ENCODE peak calls at places on chromosomes 5 and 9, in four cellular contexts. One of them, this sample, is unnamed.

GRCh38 chr5:90096415-90097081 is 313.0 kb downstream of the CETN3 start:
- DNase-seq in left ventricle myocardium inferior: no peak
- DNase-seq in adipocyte: peak
- DNase-seq in lower leg skin: peak
- DNase-seq in this sample: peak

GRCh38 chr5:93164690-93165089 is 416.3 kb downstream of the NR2F1-AS1 start:
- DNase-seq in left ventricle myocardium inferior: no peak
- DNase-seq in adipocyte: peak
- DNase-seq in lower leg skin: no peak
- DNase-seq in this sample: peak

GRCh38 chr5:43389679-43390329 is 22.4 kb downstream of the CCL28 start:
- DNase-seq in lower leg skin: peak
- DNase-seq in adipocyte: peak
- DNase-seq in left ventricle myocardium inferior: peak
- DNase-seq in this sample: peak

GRCh38 chr5:142330444-142330843 is 5.6 kb upstream of the SPRY4 start:
- DNase-seq in adipocyte: no peak
- DNase-seq in lower leg skin: no peak
- DNase-seq in left ventricle myocardium inferior: no peak
- DNase-seq in this sample: no peak

GRCh38 chr5:69131304-69131703 is 35.6 kb upstream of the CCNB1 start:
- DNase-seq in adipocyte: no peak
- DNase-seq in lower leg skin: no peak
- DNase-seq in left ventricle myocardium inferior: no peak
- DNase-seq in this sample: no peak

GRCh38 chr9:84478996-84479395 is 138.4 kb upstream of the SLC28A3 start:
- DNase-seq in adipocyte: peak
- DNase-seq in left ventricle myocardium inferior: no peak
- DNase-seq in lower leg skin: no peak
- DNase-seq in this sample: no peak

GRCh38 chr5:174736351-174736721 is 12.0 kb downstream of the MSX2 start:
- DNase-seq in lower leg skin: no peak
- DNase-seq in adipocyte: peak
- DNase-seq in left ventricle myocardium inferior: no peak
- DNase-seq in this sample: peak

GRCh38 chr5:146447734-146448380 is 724 bp downstream of the TCERG1 start:
- DNase-seq in lower leg skin: no peak
- DNase-seq in left ventricle myocardium inferior: no peak
- DNase-seq in adipocyte: peak
- DNase-seq in this sample: peak

GRCh38 chr5:168315416-168315990 is 24.1 kb downstream of the WWC1 start:
- DNase-seq in adipocyte: no peak
- DNase-seq in lower leg skin: no peak
- DNase-seq in left ventricle myocardium inferior: no peak
- DNase-seq in this sample: no peak

GRCh38 chr5:151742870-151743294 is 15.5 kb downstream of the ATOX1 start:
- DNase-seq in lower leg skin: no peak
- DNase-seq in left ventricle myocardium inferior: peak
- DNase-seq in adipocyte: peak
- DNase-seq in this sample: peak

GRCh38 chr5:123545506-123545905 is 33.5 kb downstream of the CSNK1G3 start:
- DNase-seq in left ventricle myocardium inferior: no peak
- DNase-seq in adipocyte: no peak
- DNase-seq in lower leg skin: no peak
- DNase-seq in this sample: peak

GRCh38 chr9:103397868-103398600 is 402.9 kb downstream of the CYLC2 start:
- DNase-seq in lower leg skin: no peak
- DNase-seq in adipocyte: peak
- DNase-seq in left ventricle myocardium inferior: no peak
- DNase-seq in this sample: peak

GRCh38 chr9:34437006-34437925 is 21.1 kb downstream of the FAM219A start:
- DNase-seq in adipocyte: peak
- DNase-seq in left ventricle myocardium inferior: peak
- DNase-seq in lower leg skin: peak
- DNase-seq in this sample: peak

GRCh38 chr9:70491798-70492736 is 77.6 kb upstream of the KLF9 start:
- DNase-seq in adipocyte: no peak
- DNase-seq in lower leg skin: no peak
- DNase-seq in left ventricle myocardium inferior: no peak
- DNase-seq in this sample: no peak

GRCh38 chr5:92795633-92796032 is 785.4 kb downstream of the NR2F1-AS1 start:
- DNase-seq in adipocyte: no peak
- DNase-seq in lower leg skin: no peak
- DNase-seq in left ventricle myocardium inferior: no peak
- DNase-seq in this sample: no peak

GRCh38 chr5:95962475-95962773 is 773 bp upstream of the ELL2 start:
- DNase-seq in left ventricle myocardium inferior: no peak
- DNase-seq in adipocyte: no peak
- DNase-seq in lower leg skin: no peak
- DNase-seq in this sample: no peak

GRCh38 chr9:6014668-6015270 is 655 bp downstream of the RANBP6 start:
- DNase-seq in lower leg skin: no peak
- DNase-seq in left ventricle myocardium inferior: no peak
- DNase-seq in adipocyte: peak
- DNase-seq in this sample: peak

GRCh38 chr5:173932695-173933139 is 44.6 kb downstream of the CPEB4 start:
- DNase-seq in left ventricle myocardium inferior: no peak
- DNase-seq in adipocyte: no peak
- DNase-seq in lower leg skin: no peak
- DNase-seq in this sample: no peak

GRCh38 chr9:127878001-127878651 is 651 bp upstream of the AK1 start:
- DNase-seq in lower leg skin: no peak
- DNase-seq in adipocyte: no peak
- DNase-seq in left ventricle myocardium inferior: no peak
- DNase-seq in this sample: peak

GRCh38 chr9:127877566-127877998 is at the start of gene AK1:
- DNase-seq in adipocyte: peak
- DNase-seq in lower leg skin: no peak
- DNase-seq in left ventricle myocardium inferior: peak
- DNase-seq in this sample: peak

GRCh38 chr9:127875306-127875966 is 2.0 kb downstream of the AK1 start:
- DNase-seq in lower leg skin: no peak
- DNase-seq in left ventricle myocardium inferior: no peak
- DNase-seq in adipocyte: peak
- DNase-seq in this sample: no peak

GRCh38 chr9:127876026-127876763 is 1.3 kb downstream of the AK1 start:
- DNase-seq in left ventricle myocardium inferior: no peak
- DNase-seq in adipocyte: no peak
- DNase-seq in lower leg skin: no peak
- DNase-seq in this sample: no peak

DNA sequence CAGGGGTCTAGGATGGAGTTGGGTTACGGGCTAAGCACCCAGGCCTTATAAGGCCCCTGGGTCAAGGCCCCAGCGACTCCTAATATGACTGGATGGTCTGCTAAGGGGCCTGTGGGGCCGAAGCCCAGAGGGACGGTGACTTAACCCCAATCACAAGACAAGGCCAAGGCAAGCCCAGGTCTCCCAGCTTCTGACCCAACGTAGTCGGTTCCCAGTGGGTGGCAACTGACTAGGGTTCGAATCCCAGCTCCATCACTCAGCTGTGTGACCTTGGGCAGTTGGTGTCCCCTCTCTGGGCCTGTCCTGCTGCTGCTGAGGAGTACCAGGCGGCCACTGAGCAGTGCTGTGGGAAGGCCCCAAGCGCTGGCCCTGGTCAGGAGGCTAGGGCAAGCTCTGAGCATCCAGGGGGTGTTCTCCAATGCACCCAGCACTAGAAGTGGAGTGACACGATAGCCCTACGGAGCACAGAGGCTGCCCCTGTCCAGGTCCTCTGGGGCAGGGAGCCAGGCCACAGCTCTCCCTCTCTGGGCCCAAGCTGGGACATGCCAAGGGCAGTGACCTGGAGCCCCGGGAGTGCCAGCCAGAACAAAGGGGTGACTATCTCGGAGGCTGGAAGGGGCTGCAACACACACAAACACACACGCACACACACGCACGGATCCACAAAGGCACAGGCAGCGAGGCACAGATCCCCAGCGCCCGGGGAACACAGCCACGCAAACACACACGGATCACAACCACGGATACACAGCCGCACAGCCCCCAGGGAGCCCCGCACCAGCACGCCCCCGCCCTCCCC is 512 bp downstream of the AK1 start:
- DNase-seq in adipocyte: no peak
- DNase-seq in left ventricle myocardium inferior: no peak
- DNase-seq in lower leg skin: no peak
- DNase-seq in this sample: no peak
- H3K4me3 ChIP-seq in adipocyte: peak
- H3K4me3 ChIP-seq in left ventricle myocardium inferior: peak
- H3K4me3 ChIP-seq in lower leg skin: peak
- H3K4me3 ChIP-seq in this sample: peak

GRCh38 chr9:88922091-88922490 is 69.2 kb upstream of the S1PR3 start:
- DNase-seq in lower leg skin: no peak
- DNase-seq in adipocyte: no peak
- DNase-seq in left ventricle myocardium inferior: no peak
- DNase-seq in this sample: no peak
- H3K4me3 ChIP-seq in lower leg skin: no peak
- H3K4me3 ChIP-seq in adipocyte: no peak
- H3K4me3 ChIP-seq in left ventricle myocardium inferior: no peak
- H3K4me3 ChIP-seq in this sample: no peak

GRCh38 chr9:122371851-122372250 is 1.0 kb downstream of the PTGS1 start:
- DNase-seq in left ventricle myocardium inferior: no peak
- DNase-seq in lower leg skin: no peak
- DNase-seq in adipocyte: no peak
- DNase-seq in this sample: no peak
- H3K4me3 ChIP-seq in left ventricle myocardium inferior: peak
- H3K4me3 ChIP-seq in lower leg skin: no peak
- H3K4me3 ChIP-seq in adipocyte: peak
- H3K4me3 ChIP-seq in this sample: no peak

GRCh38 chr5:5270958-5271605 is 131.0 kb downstream of the ADAMTS16 start:
- DNase-seq in lower leg skin: peak
- DNase-seq in left ventricle myocardium inferior: peak
- DNase-seq in adipocyte: no peak
- DNase-seq in this sample: peak

GRCh38 chr5:5270161-5270560 is 130.0 kb downstream of the ADAMTS16 start:
- DNase-seq in left ventricle myocardium inferior: no peak
- DNase-seq in adipocyte: no peak
- DNase-seq in lower leg skin: no peak
- DNase-seq in this sample: no peak

GRCh38 chr5:5273398-5273797 is 133.3 kb downstream of the ADAMTS16 start:
- DNase-seq in adipocyte: no peak
- DNase-seq in lower leg skin: no peak
- DNase-seq in left ventricle myocardium inferior: no peak
- DNase-seq in this sample: no peak

GRCh38 chr5:5273976-5274375 is 133.8 kb downstream of the ADAMTS16 start:
- DNase-seq in lower leg skin: no peak
- DNase-seq in left ventricle myocardium inferior: no peak
- DNase-seq in adipocyte: no peak
- DNase-seq in this sample: no peak

DNA sequence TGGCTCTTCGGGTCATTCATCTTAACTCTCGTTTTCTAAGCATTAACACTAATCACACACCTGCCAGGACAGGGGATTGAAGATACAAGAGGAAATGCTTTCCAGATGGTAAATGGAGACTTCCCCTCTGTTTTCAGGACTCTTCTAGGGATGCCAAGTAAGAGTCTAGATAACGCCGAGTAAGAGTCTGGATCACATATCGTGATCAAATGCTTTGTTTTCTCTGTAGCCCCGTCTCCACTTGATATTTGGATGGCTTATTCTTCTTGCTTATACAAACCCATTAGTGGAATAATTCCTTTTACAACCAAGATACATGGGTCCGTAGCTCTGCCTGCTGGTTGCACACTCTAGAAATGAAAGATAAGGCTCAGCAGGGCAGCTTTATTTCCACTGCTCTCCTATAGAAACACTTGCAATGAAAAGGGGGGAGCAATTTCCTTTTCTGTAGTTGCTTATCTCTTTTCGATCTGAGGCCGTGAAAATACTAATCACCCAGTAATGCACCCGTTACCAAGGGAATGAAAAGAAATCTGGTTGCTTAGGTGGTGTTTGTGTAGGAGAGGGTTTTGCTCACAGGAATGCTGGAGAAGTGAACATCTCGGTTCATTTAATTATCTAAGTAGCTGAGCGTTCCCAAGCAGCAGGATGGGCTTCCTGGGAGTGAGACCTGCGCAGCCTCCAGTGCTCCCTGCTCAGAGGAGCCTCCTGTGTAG is 131.6 kb downstream of the ADAMTS16 start:
- DNase-seq in left ventricle myocardium inferior: no peak
- DNase-seq in lower leg skin: no peak
- DNase-seq in adipocyte: no peak
- DNase-seq in this sample: peak
- H3K4me3 ChIP-seq in left ventricle myocardium inferior: peak
- H3K4me3 ChIP-seq in lower leg skin: no peak
- H3K4me3 ChIP-seq in adipocyte: peak
- H3K4me3 ChIP-seq in this sample: peak

DNA sequence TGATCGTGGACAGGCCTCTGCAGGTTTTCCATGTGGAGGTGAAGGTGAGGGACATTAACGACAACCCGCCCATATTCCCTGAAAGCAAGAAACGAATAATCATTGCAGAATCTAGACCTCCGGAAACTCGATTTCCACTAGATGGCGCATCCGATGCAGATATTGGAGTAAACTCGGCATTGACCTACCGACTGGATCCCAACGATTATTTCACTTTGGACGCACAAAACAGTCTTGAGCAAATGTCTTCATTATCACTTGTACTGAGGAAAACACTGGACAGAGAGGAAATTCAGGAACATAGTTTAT is 621 bp downstream of the PCDHA13 start:
- DNase-seq in lower leg skin: no peak
- DNase-seq in adipocyte: peak
- DNase-seq in left ventricle myocardium inferior: no peak
- DNase-seq in this sample: no peak
- H3K4me3 ChIP-seq in lower leg skin: no peak
- H3K4me3 ChIP-seq in adipocyte: peak
- H3K4me3 ChIP-seq in left ventricle myocardium inferior: peak
- H3K4me3 ChIP-seq in this sample: no peak

GRCh38 chr9:127396808-127397721 is at the start of gene SLC2A8:
- DNase-seq in left ventricle myocardium inferior: peak
- DNase-seq in lower leg skin: peak
- DNase-seq in adipocyte: peak
- DNase-seq in this sample: peak
- H3K4me3 ChIP-seq in left ventricle myocardium inferior: peak
- H3K4me3 ChIP-seq in lower leg skin: peak
- H3K4me3 ChIP-seq in adipocyte: peak
- H3K4me3 ChIP-seq in this sample: peak